ENCODE peak calls at places on chromosomes 1 and 21, in six cellular contexts. E is IMR-90, W is neuronal stem cell, Z is H9, O is H1, A is trophoblast cell. M is an unnamed sample.

GRCh38 chr1:61055110-61055614 is 27.2 kb upstream of the NFIA start:
- DNase-seq in E (peak), W (no peak), Z (no peak), O (no peak), A (no peak), M (peak)

GRCh38 chr1:208189183-208189582 is 55.0 kb downstream of the PLXNA2 start:
- DNase-seq in E (no peak), W (no peak), Z (no peak), O (no peak), A (peak), M (no peak)

GRCh38 chr1:171610385-171610784 is 11.7 kb upstream of the MYOCOS start:
- DNase-seq in E (peak), W (no peak), Z (no peak), O (no peak), A (no peak), M (peak)

GRCh38 chr1:11331036-11331765 is 58.2 kb downstream of the UBIAD1 start:
- DNase-seq in E (no peak), W (no peak), Z (no peak), O (no peak), A (no peak), M (no peak)

GRCh38 chr1:235060607-235061470 is 67.8 kb downstream of the TOMM20 start:
- DNase-seq in E (no peak), W (no peak), Z (peak), O (no peak), A (peak), M (no peak)

GRCh38 chr1:10429868-10430215 is 391 bp upstream of the CENPS start:
- DNase-seq in E (peak), W (no peak), Z (no peak), O (no peak), A (no peak), M (no peak)

GRCh38 chr1:30413111-30413440 is 310.3 kb downstream of the MATN1 start:
- DNase-seq in E (no peak), W (no peak), Z (no peak), O (peak), A (no peak), M (no peak)

GRCh38 chr1:58576727-58577675 is at the start of gene TACSTD2:
- DNase-seq in E (no peak), W (no peak), Z (peak), O (peak), A (peak), M (peak)

GRCh38 chr1:81264976-81265375 is 535.8 kb upstream of the ADGRL2 start:
- DNase-seq in E (no peak), W (no peak), Z (no peak), O (no peak), A (no peak), M (no peak)

GRCh38 chr1:15735304-15736034 is 589 bp upstream of the SLC25A34 start:
- DNase-seq in E (no peak), W (no peak), Z (no peak), O (no peak), A (peak), M (no peak)

GRCh38 chr21:46099476-46099875 is 1.6 kb downstream of the COL6A2 start:
- DNase-seq in E (peak), W (no peak), Z (peak), O (peak), A (no peak), M (peak)

GRCh38 chr1:22952694-22953391 is 19.8 kb downstream of the LACTBL1 start:
- DNase-seq in E (no peak), W (no peak), Z (peak), O (no peak), A (no peak), M (no peak)

GRCh38 chr1:83822206-83822605 is 176.7 kb downstream of the TTLL7 start:
- DNase-seq in E (no peak), W (no peak), Z (no peak), O (no peak), A (no peak), M (peak)

GRCh38 chr1:8285103-8285502 is 32.8 kb upstream of the SLC45A1 start:
- DNase-seq in E (no peak), W (no peak), Z (no peak), O (no peak), A (no peak), M (no peak)

GRCh38 chr1:117671781-117672501 is 66.1 kb downstream of the TENT5C start:
- DNase-seq in E (no peak), W (peak), Z (peak), O (no peak), A (no peak), M (peak)

GRCh38 chr1:167060141-167061072 is 29.8 kb downstream of the GPA33 start:
- DNase-seq in E (no peak), W (no peak), Z (peak), O (peak), A (no peak), M (peak)

GRCh38 chr21:39020751-39021474 is 162.3 kb downstream of the PSMG1 start:
- DNase-seq in E (peak), W (no peak), Z (no peak), O (no peak), A (peak), M (peak)

GRCh38 chr1:82517586-82517985 is 716.9 kb downstream of the ADGRL2 start:
- DNase-seq in E (no peak), W (peak), Z (peak), O (no peak), A (no peak), M (peak)

GRCh38 chr1:112209493-112209892 is 186.5 kb upstream of the CTTNBP2NL start:
- DNase-seq in E (no peak), W (no peak), Z (no peak), O (no peak), A (no peak), M (no peak)
- H4K91ac ChIP-seq in E (no peak), W (no peak), Z (no peak), O (no peak), A (no peak), M (no peak)

DNA sequence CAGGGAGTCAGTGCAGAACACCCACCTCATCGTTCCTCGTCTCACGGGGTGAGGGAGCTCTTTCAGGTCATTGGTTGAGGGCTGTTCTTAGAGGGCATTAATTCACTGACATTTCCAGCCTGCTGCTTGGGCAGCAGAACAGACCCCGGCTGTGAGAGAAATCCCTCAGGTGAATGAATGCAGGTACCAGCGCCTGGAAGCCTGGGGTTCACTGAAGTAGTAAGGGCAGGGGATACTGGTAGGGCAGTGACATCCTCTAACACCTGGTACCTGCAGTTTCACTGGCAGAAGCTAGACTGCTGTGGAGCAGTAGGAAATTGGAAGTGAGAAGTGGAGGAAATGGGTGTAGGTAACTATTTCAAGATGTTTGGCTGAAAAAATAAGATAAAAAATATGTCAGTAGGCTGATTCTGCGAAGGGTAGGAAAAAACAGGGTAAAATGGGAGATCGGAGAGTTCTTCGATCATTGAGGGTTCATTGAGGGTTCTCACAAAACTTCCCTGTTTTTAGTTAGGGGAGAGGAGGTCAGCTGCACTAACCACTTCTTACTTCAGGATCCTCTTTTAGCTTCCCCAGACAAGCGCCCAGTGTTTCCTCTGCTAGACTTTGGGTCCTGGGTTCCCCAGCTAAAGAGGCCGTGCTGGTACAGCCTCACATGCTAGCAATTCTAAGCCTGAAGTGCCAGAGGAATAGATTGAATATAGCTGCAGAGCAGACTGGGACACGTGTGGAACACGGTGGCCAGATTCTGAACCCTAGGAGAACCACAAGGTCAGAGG is 55.2 kb downstream of the RNF220 start:
- DNase-seq in E (no peak), W (no peak), Z (no peak), O (peak), A (peak), M (no peak)
- H2BK5ac ChIP-seq in E (no peak), W (no peak), Z (no peak), O (no peak), A (no peak), M (no peak)

GRCh38 chr1:205983925-205984725 is 19.1 kb downstream of the RAB7B start:
- DNase-seq in E (peak), W (peak), Z (peak), O (peak), A (peak), M (peak)

GRCh38 chr1:205988585-205988995 is 14.6 kb downstream of the RAB7B start:
- DNase-seq in E (no peak), W (no peak), Z (no peak), O (no peak), A (no peak), M (no peak)

GRCh38 chr1:205986848-205987247 is 16.3 kb downstream of the RAB7B start:
- DNase-seq in E (no peak), W (no peak), Z (no peak), O (no peak), A (no peak), M (no peak)

GRCh38 chr1:205986291-205986690 is 16.9 kb downstream of the RAB7B start:
- DNase-seq in E (no peak), W (no peak), Z (no peak), O (no peak), A (no peak), M (no peak)

DNA sequence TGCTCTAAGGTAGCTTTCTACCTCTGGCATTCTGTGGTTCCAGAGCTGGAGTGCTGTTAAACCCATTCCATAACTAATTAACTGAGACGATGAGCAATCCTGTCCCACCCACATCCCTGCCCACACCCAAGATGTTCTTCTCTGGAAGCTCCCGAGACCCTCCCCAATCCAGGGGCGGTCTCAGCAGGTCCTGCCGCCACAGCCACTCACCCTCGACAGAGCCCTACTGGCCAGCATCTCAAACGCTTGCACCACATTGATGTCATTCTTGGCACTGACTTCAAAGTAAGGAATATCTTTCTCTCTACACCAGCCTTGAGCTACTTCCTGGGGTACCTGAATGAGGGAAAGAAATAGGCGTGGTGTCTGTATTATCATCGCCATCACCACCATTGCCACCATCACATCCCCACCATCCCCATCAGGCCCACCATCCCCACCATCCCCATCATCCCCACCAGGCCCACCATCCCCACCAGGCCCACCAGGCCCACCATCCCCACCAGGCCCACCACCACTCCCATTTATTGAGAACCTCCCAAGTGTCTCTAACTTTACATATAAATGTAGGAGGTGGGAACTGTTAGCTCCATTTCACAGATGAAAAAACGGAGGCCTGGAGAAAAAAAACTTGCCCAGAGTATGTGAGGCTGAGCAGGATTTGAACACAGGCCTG is 17.7 kb downstream of the RAB7B start:
- DNase-seq in E (no peak), W (no peak), Z (no peak), O (no peak), A (no peak), M (no peak)
- H4K91ac ChIP-seq in E (no peak), W (no peak), Z (no peak), O (no peak), A (no peak), M (no peak)

GRCh38 chr1:19341201-19342076 is 29.3 kb downstream of the SLC66A1 start:
- DNase-seq in E (peak), W (peak), Z (peak), O (peak), A (peak), M (peak)
- H2BK5ac ChIP-seq in E (no peak), W (no peak), Z (no peak), O (peak), A (no peak), M (no peak)

DNA sequence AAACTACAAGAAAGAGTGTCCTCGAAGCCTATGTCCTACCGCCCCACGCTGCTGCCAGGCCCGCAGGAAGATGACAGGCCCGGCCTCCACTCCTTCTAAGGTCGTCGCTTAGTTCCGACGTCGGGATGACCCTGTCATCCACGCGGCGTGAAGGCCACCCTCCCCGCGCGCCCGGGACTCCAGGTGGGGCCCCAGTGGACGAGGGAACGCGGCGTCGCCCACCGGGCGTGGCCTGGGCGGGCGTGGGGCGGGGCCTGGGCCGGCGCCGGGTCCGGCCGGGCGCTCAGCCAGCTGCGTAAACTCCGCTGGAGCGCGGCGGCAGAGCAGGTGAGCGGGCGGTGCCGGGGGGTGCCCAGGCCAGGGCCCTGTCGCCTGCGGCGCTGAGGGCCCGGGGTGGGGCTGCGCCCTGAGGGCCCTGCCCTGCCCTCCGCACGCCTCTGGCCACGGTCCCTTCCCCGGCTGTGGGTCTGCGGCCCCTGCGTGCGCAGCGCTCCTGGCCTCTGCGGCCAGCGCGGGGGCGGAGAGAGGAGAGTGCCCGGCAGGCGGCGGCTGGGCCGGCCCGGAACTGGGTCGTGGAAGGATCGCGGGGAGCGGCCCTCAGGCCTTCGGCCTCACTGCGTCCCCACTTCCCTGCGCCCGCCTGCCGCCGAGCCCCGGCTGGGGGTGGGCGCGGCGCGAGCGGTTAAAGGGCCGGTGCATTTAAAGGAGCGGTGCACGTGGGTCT is at the start of gene PSEN2:
- DNase-seq in E (peak), W (peak), Z (peak), O (peak), A (peak), M (peak)
- H4K91ac ChIP-seq in E (peak), W (no peak), Z (no peak), O (peak), A (no peak), M (peak)

GRCh38 chr1:158037008-158037875 is 43.8 kb downstream of the KIRREL1 start:
- DNase-seq in E (no peak), W (no peak), Z (no peak), O (no peak), A (no peak), M (no peak)
- H2BK5ac ChIP-seq in E (peak), W (peak), Z (no peak), O (no peak), A (peak), M (peak)

GRCh38 chr1:181056560-181056959 is 22.8 kb downstream of the MR1 start:
- DNase-seq in E (no peak), W (no peak), Z (no peak), O (no peak), A (no peak), M (no peak)

GRCh38 chr1:181061891-181062777 is 26.4 kb upstream of the IER5 start:
- DNase-seq in E (no peak), W (no peak), Z (no peak), O (no peak), A (no peak), M (no peak)

GRCh38 chr1:181061487-181061886 is 27.0 kb upstream of the IER5 start:
- DNase-seq in E (no peak), W (no peak), Z (no peak), O (no peak), A (no peak), M (no peak)

GRCh38 chr1:181059435-181059834 is 25.7 kb downstream of the MR1 start:
- DNase-seq in E (no peak), W (no peak), Z (no peak), O (no peak), A (no peak), M (no peak)

DNA sequence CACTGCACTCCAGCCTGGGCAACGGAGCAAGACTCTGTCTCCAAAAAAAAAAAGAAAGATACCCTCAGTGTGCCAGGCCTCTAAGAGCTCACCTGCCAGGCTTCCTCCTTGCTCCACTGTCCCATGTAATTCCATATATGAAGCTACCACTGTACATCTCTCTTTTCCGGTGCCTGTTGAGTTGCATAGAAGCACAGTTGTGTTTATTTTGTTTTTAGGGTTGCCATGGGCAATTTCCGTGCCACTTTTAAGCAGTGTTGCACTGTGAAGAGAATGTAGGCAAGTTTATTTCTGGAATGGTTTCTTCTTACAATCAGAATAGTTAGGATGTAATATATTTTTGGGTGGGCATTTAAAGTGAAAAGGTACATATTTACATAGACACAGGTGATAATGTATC is 23.3 kb downstream of the MR1 start:
- DNase-seq in E (no peak), W (no peak), Z (no peak), O (no peak), A (no peak), M (peak)
- H4K91ac ChIP-seq in E (no peak), W (no peak), Z (no peak), O (no peak), A (no peak), M (no peak)

M was measured in mesenchymal stem cell.